ENCODE peak calls at places on chromosomes 5 and 9, in five cellular contexts. I is right atrium auricular region, U is colonic mucosa, F is Peyer's patch, L is heart right ventricle. O is an unnamed sample.

GRCh38 chr5:129379406-129379805 is 80.7 kb upstream of the ADAMTS19 start:
- DNase-seq in I (no peak), L (no peak), U (no peak), F (no peak), O (no peak)

GRCh38 chr5:116153687-116154174 is 68.9 kb downstream of the COMMD10 start:
- DNase-seq in F (no peak), L (no peak), U (no peak), I (no peak), O (no peak)

GRCh38 chr5:147098233-147098790 is 136.5 kb upstream of the STK32A start:
- DNase-seq in U (peak), I (no peak), L (peak), F (peak), O (no peak)

GRCh38 chr9:96884443-96884842 is 30.1 kb upstream of the ZNF782 start:
- DNase-seq in I (no peak), L (no peak), U (peak), F (peak), O (no peak)

GRCh38 chr9:82706781-82707180 is 356.2 kb downstream of the RASEF start:
- DNase-seq in U (no peak), I (no peak), F (no peak), L (no peak), O (no peak)

GRCh38 chr9:93184439-93185221 is 691 bp downstream of the WNK2 start:
- DNase-seq in U (peak), F (no peak), I (no peak), L (no peak), O (no peak)

GRCh38 chr5:115895821-115896220 is 54.1 kb downstream of the AP3S1 start:
- DNase-seq in L (no peak), F (no peak), U (no peak), I (no peak), O (no peak)

GRCh38 chr9:5459289-5459829 is 9.0 kb downstream of the CD274 start:
- DNase-seq in L (no peak), F (no peak), U (no peak), I (no peak), O (no peak)

GRCh38 chr9:10232352-10232930 is 380.4 kb downstream of the PTPRD start:
- DNase-seq in F (no peak), I (no peak), U (no peak), L (no peak), O (no peak)

GRCh38 chr9:130390371-130390770 is 54.4 kb upstream of the ASS1 start:
- DNase-seq in L (no peak), U (no peak), F (no peak), I (no peak), O (no peak)

GRCh38 chr5:12745537-12745936 is 841.3 kb upstream of the CTNND2 start:
- DNase-seq in F (no peak), L (no peak), U (no peak), I (no peak), O (no peak)

GRCh38 chr9:23820731-23821399 is 5.2 kb downstream of the ELAVL2 start:
- DNase-seq in L (no peak), I (no peak), F (no peak), U (peak), O (no peak)

GRCh38 chr5:82641362-82641988 is 363.3 kb upstream of the RPS23 start:
- DNase-seq in U (peak), L (peak), F (peak), I (peak), O (peak)

GRCh38 chr9:86955554-86955953 is 8.2 kb upstream of the GAS1 start:
- DNase-seq in L (no peak), I (no peak), F (no peak), U (no peak), O (no peak)

GRCh38 chr5:43315262-43315661 is 2.0 kb upstream of the HMGCS1 start:
- DNase-seq in I (no peak), L (no peak), F (no peak), U (no peak), O (no peak)

GRCh38 chr9:8677725-8678124 is 878.1 kb upstream of the DMAC1 start:
- DNase-seq in L (no peak), U (no peak), F (no peak), I (no peak), O (no peak)

GRCh38 chr5:110815916-110816605 is 77.3 kb downstream of the SLC25A46 start:
- DNase-seq in U (no peak), I (no peak), F (no peak), L (no peak), O (no peak)

GRCh38 chr5:9468070-9468388 is 77.8 kb downstream of the SEMA5A start:
- DNase-seq in I (no peak), F (peak), U (peak), L (no peak), O (peak)

GRCh38 chr5:155605898-155606297 is 592.3 kb downstream of the KIF4B start:
- DNase-seq in I (no peak), L (no peak), U (no peak), F (no peak), O (no peak)

GRCh38 chr9:89477811-89478583 is 19.9 kb downstream of the SEMA4D start:
- DNase-seq in I (no peak), U (peak), F (peak), L (peak), O (no peak)

GRCh38 chr5:111574316-111574715 is 62.0 kb upstream of the STARD4 start:
- DNase-seq in U (no peak), F (no peak), L (no peak), I (no peak), O (no peak)

GRCh38 chr5:96434201-96434645 is 1.2 kb upstream of the PCSK1 start:
- DNase-seq in U (peak), F (peak), L (peak), I (no peak), O (no peak)

GRCh38 chr5:96440185-96440538 is 7.1 kb upstream of the PCSK1 start:
- DNase-seq in F (no peak), I (no peak), U (no peak), L (no peak), O (no peak)

GRCh38 chr5:96439477-96440184 is 6.6 kb upstream of the PCSK1 start:
- DNase-seq in L (no peak), F (no peak), U (no peak), I (no peak), O (no peak)
- TF ChIP-seq CTCF in L (no peak), F (no peak), U (no peak), I (no peak), O (no peak)

GRCh38 chr9:113999256-114000062 is 78.6 kb downstream of the AMBP start:
- DNase-seq in I (peak), U (peak), L (peak), F (peak), O (peak)
- H3K27ac ChIP-seq in I (no peak), U (no peak), L (no peak), F (no peak), O (no peak)

GRCh38 chr5:172443441-172444109 is 10.8 kb downstream of the SH3PXD2B start:
- DNase-seq in F (peak), L (peak), I (peak), U (peak), O (peak)

GRCh38 chr5:172445866-172446265 is 8.5 kb downstream of the SH3PXD2B start:
- DNase-seq in L (no peak), I (no peak), U (no peak), F (peak), O (no peak)

GRCh38 chr5:172444110-172444510 is 10.2 kb downstream of the SH3PXD2B start:
- DNase-seq in U (no peak), L (no peak), I (no peak), F (peak), O (no peak)

GRCh38 chr5:172446336-172447051 is 7.8 kb downstream of the SH3PXD2B start:
- DNase-seq in U (no peak), I (no peak), L (no peak), F (peak), O (no peak)

DNA sequence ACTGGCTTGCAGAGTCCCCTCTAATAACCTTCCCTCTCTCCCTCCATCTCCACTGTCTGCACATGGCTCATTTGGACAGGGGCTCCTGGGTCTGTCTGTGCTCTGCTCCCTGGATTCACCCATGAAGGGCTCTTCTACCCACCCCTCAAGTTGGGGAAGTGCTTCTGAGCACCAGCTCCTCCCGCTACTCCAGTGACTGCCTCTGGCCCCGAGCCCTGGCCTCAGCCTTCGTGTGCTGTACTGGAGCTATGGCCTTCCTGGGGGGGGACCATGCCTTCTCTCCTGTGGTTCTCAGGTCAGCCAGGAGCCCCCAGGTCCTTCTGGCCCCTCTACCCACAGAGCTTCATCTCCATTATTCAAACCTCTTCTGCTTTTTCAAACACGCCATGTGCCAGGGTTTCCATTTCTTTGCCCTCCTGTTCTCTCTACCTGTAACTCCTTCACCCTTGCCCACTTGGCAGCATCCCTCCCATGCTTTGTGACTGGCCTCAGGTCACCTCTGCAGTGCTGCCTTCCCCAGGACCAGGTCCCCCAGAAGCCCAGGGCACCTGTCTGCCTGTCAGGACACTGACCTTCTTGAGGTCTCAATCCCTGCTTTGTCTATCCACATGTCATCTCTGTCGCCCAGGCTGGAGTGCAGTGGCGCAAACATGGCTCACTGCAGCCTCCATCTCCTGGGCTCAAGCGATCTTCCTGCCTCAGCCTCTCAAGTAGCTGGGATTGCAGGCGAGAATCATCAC is 9.5 kb downstream of the SH3PXD2B start:
- DNase-seq in F (peak), L (no peak), I (no peak), U (no peak), O (no peak)
- TF ChIP-seq CTCF in F (no peak), L (no peak), I (no peak), U (no peak), O (no peak)

DNA sequence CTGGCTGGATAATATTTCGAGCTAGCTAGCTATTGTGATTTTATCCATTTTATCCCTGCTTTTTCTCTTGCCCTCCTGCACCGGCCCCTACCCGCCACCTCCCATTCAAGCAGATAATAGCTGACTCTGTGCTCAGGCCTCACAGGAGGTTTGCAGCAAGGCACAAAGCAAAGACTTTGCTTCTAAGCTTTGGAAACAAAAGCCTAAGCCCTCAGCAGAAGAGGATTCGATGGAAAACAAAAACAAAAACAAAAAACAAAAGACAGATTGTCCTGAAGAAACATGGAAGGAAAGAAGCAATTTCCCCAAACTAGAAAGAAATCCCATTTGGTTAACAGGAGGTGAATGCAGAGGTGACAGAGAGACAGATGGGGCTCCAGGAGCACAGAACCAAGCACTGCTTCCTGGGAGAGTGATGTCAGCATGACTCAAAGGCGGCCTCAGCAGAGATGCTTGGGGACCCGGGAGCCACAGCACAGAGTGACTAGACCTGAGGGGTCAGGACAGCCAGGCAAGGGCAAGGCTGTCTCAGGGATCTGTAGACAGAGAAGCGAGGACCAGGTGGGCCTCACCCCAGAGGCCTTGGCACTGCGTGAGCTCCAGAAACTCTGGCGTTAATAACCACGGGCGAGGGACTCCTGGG is 28.4 kb downstream of the MTX3 start:
- DNase-seq in U (no peak), F (no peak), L (no peak), I (no peak), O (no peak)
- H3K27ac ChIP-seq in U (no peak), F (no peak), L (no peak), I (no peak), O (no peak)

GRCh38 chr9:127159949-127160610 is 37.6 kb upstream of the ANGPTL2 start:
- DNase-seq in I (no peak), U (peak), L (no peak), F (peak), O (no peak)

GRCh38 chr9:127161081-127161621 is 38.7 kb upstream of the ANGPTL2 start:
- DNase-seq in F (peak), L (no peak), I (no peak), U (no peak), O (peak)

GRCh38 chr9:127162046-127162445 is 39.6 kb upstream of the ANGPTL2 start:
- DNase-seq in L (no peak), F (no peak), I (no peak), U (no peak), O (no peak)

GRCh38 chr9:127162567-127163365 is 40.3 kb upstream of the ANGPTL2 start:
- DNase-seq in I (no peak), F (peak), L (no peak), U (peak), O (no peak)

GRCh38 chr9:127158995-127159801 is 36.8 kb upstream of the ANGPTL2 start:
- DNase-seq in L (peak), F (peak), I (peak), U (peak), O (no peak)
- TF ChIP-seq CTCF in L (peak), F (no peak), I (no peak), U (no peak), O (no peak)

GRCh38 chr5:4963265-4963664 is 176.9 kb upstream of the ADAMTS16 start:
- DNase-seq in L (no peak), I (no peak), F (no peak), U (no peak), O (no peak)
- H3K27ac ChIP-seq in L (no peak), I (no peak), F (no peak), U (no peak), O (no peak)

GRCh38 chr5:10831416-10831815 is 70.4 kb upstream of the DAP start:
- DNase-seq in U (no peak), F (no peak), I (no peak), L (no peak), O (no peak)

GRCh38 chr5:10826971-10827370 is 65.9 kb upstream of the DAP start:
- DNase-seq in I (no peak), L (no peak), U (no peak), F (no peak), O (no peak)

GRCh38 chr5:10828241-10828640 is 67.2 kb upstream of the DAP start:
- DNase-seq in I (no peak), U (no peak), F (no peak), L (no peak), O (no peak)

GRCh38 chr5:10827571-10827970 is 66.5 kb upstream of the DAP start:
- DNase-seq in F (no peak), L (no peak), I (no peak), U (no peak), O (no peak)

DNA sequence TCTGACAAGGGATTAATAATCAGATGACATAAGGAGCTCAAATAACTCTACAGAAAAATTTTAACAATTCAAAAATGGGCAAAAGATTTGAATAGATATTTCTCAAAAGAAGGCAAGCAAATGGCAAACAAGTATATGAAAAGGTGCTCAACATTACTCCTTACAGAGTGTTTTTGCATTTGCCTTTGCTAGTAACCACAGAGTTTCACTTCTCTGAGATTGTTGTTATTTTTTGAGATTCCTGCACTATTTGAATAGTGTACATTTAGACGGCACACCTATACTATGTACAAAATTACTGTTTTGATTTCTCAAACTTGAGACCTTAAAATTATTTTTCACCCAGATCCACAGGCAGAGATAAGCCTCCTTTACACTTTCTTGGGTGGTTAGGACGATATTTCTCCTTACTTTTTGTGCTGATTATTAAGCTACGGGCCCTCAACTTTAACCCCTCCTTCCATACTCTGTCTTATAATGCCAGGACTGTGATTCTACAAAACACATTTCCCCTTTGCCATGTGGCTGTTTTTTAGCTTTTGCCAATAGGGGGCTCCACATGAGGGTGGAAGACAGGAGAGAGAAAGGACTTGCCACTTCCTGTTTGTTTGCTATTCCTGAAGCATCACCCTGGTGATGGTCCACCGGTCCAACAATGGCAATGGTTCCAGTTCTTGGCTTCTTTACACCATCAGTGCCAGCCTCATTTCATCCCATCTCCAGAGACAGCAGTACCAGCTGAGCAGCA is 65.0 kb upstream of the DAP start:
- DNase-seq in L (no peak), F (no peak), I (no peak), U (no peak), O (no peak)
- TF ChIP-seq CTCF in L (no peak), F (no peak), I (no peak), U (no peak), O (no peak)